ENCODE peak calls at places on chromosomes 12 and 14, in five cellular contexts. P, T, D, H and U are unnamed samples.

GRCh38 chr12:120049426-120049825 is 60.4 kb downstream of the BICDL1 start:
- DNase-seq in D (no peak), P (no peak), T (no peak), H (no peak), U (no peak)

GRCh38 chr12:6295187-6295811 is 15.2 kb upstream of the PLEKHG6 start:
- DNase-seq in D (peak; percentile 92), H (no peak), P (no peak), T (peak; percentile 88), U (peak; percentile 44)

GRCh38 chr14:59187802-59188460 is 536 bp upstream of the DAAM1 start:
- DNase-seq in D (no peak), T (no peak), H (no peak), P (peak; percentile 34), U (no peak)

GRCh38 chr12:6824962-6825381 is 3.2 kb upstream of the P3H3 start:
- DNase-seq in H (no peak), P (no peak), D (peak; percentile 22), T (peak; percentile 42), U (no peak)

GRCh38 chr14:104435147-104436046 is 144.2 kb upstream of the C14orf180 start:
- DNase-seq in T (no peak), H (no peak), P (no peak), D (no peak), U (no peak)

GRCh38 chr14:61561657-61562276 is 133.5 kb upstream of the HIF1A start:
- DNase-seq in H (peak; percentile 72), T (peak; percentile 97), P (peak; percentile 85), D (peak; percentile 99), U (peak; percentile 97)

GRCh38 chr14:105137481-105138020 is 31.0 kb downstream of the JAG2 start:
- DNase-seq in H (no peak), D (no peak), T (no peak), P (no peak), U (no peak)

GRCh38 chr14:65832431-65833253 is 420.1 kb downstream of the FUT8 start:
- DNase-seq in T (peak; percentile 10), D (peak; percentile 27), H (no peak), P (no peak), U (no peak)

GRCh38 chr12:92930421-92930820 is 1.3 kb upstream of the EEA1 start:
- DNase-seq in T (no peak), H (no peak), D (no peak), P (no peak), U (no peak)

GRCh38 chr12:89690925-89691324 is 17.7 kb downstream of the ATP2B1 start:
- DNase-seq in T (no peak), H (no peak), D (no peak), P (no peak), U (no peak)

GRCh38 chr14:77868552-77869300 is 68.8 kb downstream of the ADCK1 start:
- DNase-seq in D (no peak), P (no peak), H (no peak), T (no peak), U (no peak)

GRCh38 chr12:116366456-116366776 is 88.9 kb upstream of the MED13L start:
- DNase-seq in D (no peak), P (peak; percentile 48), T (no peak), H (no peak), U (no peak)

GRCh38 chr14:101361044-101361443 is 200.3 kb upstream of the DIO3 start:
- DNase-seq in H (no peak), T (no peak), P (no peak), D (no peak), U (no peak)

GRCh38 chr14:51095854-51096823 is 1.2 kb upstream of the TRIM9 start:
- DNase-seq in H (peak; percentile 46), P (no peak), D (peak; percentile 42), T (peak; percentile 42), U (no peak)

GRCh38 chr12:11130999-11131398 is 3.4 kb downstream of the TAS2R30 start:
- DNase-seq in T (no peak), P (no peak), H (no peak), D (no peak), U (no peak)

GRCh38 chr14:90040411-90040810 is 21.4 kb upstream of the KCNK13 start:
- DNase-seq in D (no peak), P (no peak), T (no peak), H (no peak), U (no peak)

GRCh38 chr14:91254456-91254855 is 10.0 kb upstream of the GPR68 start:
- DNase-seq in T (no peak), P (no peak), D (no peak), H (no peak), U (no peak)

GRCh38 chr12:130770413-130771028 is 54.4 kb upstream of the RIMBP2 start:
- DNase-seq in D (no peak), T (no peak), H (no peak), P (no peak), U (no peak)
- TF ChIP-seq CTCF in D (no peak), T (no peak), H (no peak), P (no peak), U (no peak)

DNA sequence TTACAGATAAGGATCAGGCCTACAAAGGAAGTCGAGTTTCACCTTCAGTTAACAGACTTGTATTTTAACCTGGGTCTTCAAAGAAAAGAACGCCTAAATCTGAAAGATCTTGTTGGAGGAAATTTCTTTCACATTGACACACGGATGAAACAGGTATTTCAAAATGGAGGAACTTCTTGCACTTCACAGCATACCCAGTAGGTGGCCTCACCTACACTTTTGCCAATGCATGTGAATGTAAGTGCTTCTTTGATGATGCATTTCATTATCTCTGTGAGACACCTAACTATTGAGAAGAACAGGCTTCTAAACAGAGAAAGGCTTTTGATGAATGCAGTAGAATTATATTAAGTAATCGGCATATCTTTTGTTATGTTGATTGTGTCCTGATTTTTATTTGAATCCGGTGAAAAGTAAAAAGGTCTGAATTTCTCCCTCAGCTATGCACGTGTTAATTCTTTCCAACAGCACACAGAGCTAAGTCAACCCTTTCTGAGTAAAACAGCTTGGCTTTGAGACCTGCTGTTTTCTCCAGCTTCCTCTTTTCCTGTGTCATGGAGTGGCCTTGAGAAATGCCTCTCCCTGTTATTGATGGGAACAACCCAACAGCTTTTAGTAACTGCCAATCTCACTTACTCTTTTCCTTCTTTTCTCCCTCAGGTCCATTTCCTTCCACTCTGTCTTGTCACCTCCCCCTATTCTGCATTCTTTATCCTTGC is 399.0 kb downstream of the NAV3 start:
- DNase-seq in H (no peak), P (no peak), T (peak; percentile 45), D (peak; percentile 46), U (peak; percentile 21)
- TF ChIP-seq CTCF in H (no peak), P (peak; percentile 84), T (peak; percentile 75), D (peak; percentile 77), U (peak; percentile 68)

GRCh38 chr12:126243814-126244213 is 1178.6 kb downstream of the AACS start:
- DNase-seq in P (no peak), T (no peak), D (no peak), H (no peak), U (no peak)

GRCh38 chr12:126248871-126249403 is 1183.7 kb downstream of the AACS start:
- DNase-seq in P (no peak), T (peak; percentile 9), D (peak; percentile 0), H (no peak), U (no peak)

GRCh38 chr12:126247936-126248335 is 1182.7 kb downstream of the AACS start:
- DNase-seq in P (no peak), T (peak; percentile 7), H (no peak), D (no peak), U (no peak)
- TF ChIP-seq CTCF in P (no peak), T (no peak), H (no peak), D (no peak), U (no peak)

DNA sequence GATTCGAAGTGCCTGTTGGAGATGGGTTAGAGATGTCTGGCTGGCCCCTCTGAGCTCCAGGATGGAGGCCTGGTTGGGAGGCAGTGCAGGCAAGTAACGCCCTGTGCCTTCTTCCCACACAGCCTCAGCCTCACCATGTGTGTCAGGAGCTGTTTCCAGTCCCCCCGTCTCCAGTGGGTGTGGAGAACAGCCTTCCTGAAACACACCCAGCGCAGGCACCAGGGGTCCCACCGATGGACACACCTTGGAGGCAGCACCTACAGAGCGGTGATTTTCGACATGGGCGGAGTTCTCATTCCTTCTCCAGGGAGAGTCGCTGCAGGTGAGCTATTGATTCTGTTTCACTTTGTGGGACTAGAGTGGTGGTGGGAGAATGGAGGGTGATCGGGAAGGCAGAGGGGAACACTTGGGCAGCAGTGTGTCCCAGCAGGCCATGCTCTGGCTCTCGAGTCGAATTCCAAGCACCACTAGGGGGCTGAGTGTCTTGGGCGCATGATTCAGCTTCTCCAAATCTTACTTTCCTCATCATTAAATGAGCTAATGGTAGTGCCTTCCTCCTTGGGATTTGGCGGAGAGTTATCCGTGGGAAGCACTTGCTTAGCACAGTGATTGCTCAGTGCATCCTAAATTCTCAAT is 6.8 kb downstream of the ACAD10 start:
- DNase-seq in T (peak; percentile 7), D (peak; percentile 20), H (no peak), P (no peak), U (no peak)
- TF ChIP-seq CTCF in T (peak; percentile 41), D (peak; percentile 33), H (no peak), P (no peak), U (peak; percentile 22)

DNA sequence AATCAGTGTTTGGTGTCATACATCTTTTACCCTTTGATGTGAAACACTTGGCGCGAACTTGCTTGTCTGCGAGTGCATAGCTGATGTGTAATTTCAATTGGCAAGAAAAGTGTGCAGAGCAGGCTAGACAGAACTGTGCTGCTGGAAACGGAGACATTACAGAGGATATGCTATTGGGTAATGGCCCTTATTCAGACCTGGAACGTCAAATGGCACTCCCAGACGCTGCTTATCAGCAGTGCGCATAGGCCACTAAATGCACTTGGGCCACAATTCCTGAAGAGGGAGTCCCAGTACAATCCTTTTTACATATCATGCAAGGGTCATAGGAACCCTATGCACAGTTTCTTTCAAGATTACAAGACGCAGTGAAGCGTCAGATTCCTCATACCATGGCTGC is 15.7 kb upstream of the SLC10A1 start:
- DNase-seq in P (no peak), D (peak; percentile 11), H (no peak), T (no peak), U (no peak)
- TF ChIP-seq CTCF in P (no peak), D (no peak), H (no peak), T (no peak), U (no peak)

DNA sequence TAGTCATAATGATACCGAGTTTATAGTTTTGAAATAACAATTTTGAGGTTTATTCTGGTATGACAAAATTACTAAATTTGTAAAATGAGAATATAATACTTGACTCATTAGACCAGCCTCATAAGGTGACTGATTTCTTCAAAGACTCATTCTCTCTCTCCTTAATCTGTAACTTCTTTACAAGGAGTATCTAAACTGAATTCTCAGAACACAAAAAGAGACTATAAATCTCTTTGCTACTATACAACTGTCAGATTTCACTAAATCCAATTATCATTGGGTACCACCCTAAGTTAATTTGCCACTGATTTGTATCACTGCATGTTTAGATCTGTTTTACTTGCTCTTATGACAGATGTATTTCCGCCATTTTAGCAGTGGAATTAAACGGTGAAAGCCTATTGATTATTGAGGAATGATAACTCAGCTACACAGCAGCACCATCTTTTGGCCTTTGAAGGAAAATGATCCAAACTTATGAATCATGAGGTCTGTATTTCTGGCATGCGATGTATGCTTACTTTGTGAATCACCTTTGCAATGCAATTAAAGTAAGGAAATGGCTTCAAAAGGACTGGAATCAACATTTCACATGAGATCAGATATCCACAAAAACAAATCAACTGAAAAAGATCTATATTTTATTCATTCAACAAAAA is 161.2 kb downstream of the RERGL start:
- DNase-seq in H (no peak), P (no peak), T (peak; percentile 84), D (no peak), U (peak; percentile 28)
- TF ChIP-seq CTCF in H (no peak), P (no peak), T (peak; percentile 31), D (peak; percentile 26), U (peak; percentile 35)

DNA sequence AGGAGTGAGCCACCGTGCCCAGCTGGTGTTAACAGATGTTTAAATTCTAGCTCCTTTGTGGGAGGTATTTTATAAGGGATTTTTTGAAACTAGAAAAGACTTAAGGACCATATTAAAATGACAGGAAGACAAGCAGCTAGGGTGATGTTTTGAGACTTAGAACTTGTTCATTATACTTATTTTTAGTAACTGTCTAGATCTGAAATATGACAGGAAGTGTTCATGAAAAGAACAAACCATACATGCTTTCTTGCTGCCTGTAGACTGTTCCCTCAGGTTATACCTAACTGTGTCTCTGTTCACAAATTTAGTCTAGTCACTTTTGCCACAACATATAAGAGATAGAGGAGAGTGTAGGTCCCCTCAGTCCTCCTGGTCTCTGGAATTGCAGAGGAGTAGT is 36.9 kb upstream of the KCNH3 start:
- DNase-seq in D (no peak), T (no peak), P (no peak), H (no peak), U (no peak)
- TF ChIP-seq CTCF in D (no peak), T (no peak), P (no peak), H (no peak), U (no peak)